ENCODE peak calls at places on chromosomes 4 and X, in four cellular contexts. One of them, this sample, is unnamed.

GRCh38 chr4:78612398-78613005 is 60.9 kb downstream of the ANXA3 start:
- DNase-seq in IMR-90: peak
- DNase-seq in tibial nerve: no peak
- DNase-seq in lower lobe of right lung: no peak
- DNase-seq in this sample: no peak

GRCh38 chr4:162201673-162202072 is 37.9 kb upstream of the FSTL5 start:
- DNase-seq in lower lobe of right lung: no peak
- DNase-seq in tibial nerve: no peak
- DNase-seq in IMR-90: no peak
- DNase-seq in this sample: no peak

GRCh38 chr4:173153445-173153844 is 15.2 kb upstream of the GALNT7 start:
- DNase-seq in lower lobe of right lung: no peak
- DNase-seq in IMR-90: no peak
- DNase-seq in tibial nerve: no peak
- DNase-seq in this sample: no peak

GRCh38 chr4:96429657-96430056 is 589.8 kb downstream of the PDHA2 start:
- DNase-seq in lower lobe of right lung: no peak
- DNase-seq in tibial nerve: no peak
- DNase-seq in IMR-90: no peak
- DNase-seq in this sample: no peak

GRCh38 chr4:26181616-26182015 is 139.2 kb upstream of the RBPJ start:
- DNase-seq in IMR-90: peak
- DNase-seq in tibial nerve: no peak
- DNase-seq in lower lobe of right lung: no peak
- DNase-seq in this sample: no peak

GRCh38 chrX:102840871-102841705 is 96.0 kb upstream of the RAB40AL start:
- DNase-seq in lower lobe of right lung: no peak
- DNase-seq in IMR-90: peak
- DNase-seq in tibial nerve: no peak
- DNase-seq in this sample: no peak

GRCh38 chrX:37989304-37989703 is 17.0 kb upstream of the SYTL5 start:
- DNase-seq in tibial nerve: no peak
- DNase-seq in IMR-90: no peak
- DNase-seq in lower lobe of right lung: no peak
- DNase-seq in this sample: no peak

GRCh38 chrX:110713666-110714065 is 82.0 kb downstream of the CHRDL1 start:
- DNase-seq in tibial nerve: no peak
- DNase-seq in IMR-90: no peak
- DNase-seq in lower lobe of right lung: no peak
- DNase-seq in this sample: no peak

GRCh38 chr4:63349674-63350025 is 1059.6 kb downstream of the TECRL start:
- DNase-seq in lower lobe of right lung: peak
- DNase-seq in IMR-90: no peak
- DNase-seq in tibial nerve: no peak
- DNase-seq in this sample: no peak

GRCh38 chrX:123173833-123174232 is 10.2 kb upstream of the GRIA3 start:
- DNase-seq in tibial nerve: no peak
- DNase-seq in IMR-90: no peak
- DNase-seq in lower lobe of right lung: no peak
- DNase-seq in this sample: no peak

GRCh38 chr4:97720869-97721432 is 422.3 kb downstream of the STPG2 start:
- DNase-seq in IMR-90: no peak
- DNase-seq in tibial nerve: no peak
- DNase-seq in lower lobe of right lung: no peak
- DNase-seq in this sample: no peak

GRCh38 chr4:169372791-169373190 is 102.0 kb upstream of the SH3RF1 start:
- DNase-seq in tibial nerve: no peak
- DNase-seq in lower lobe of right lung: no peak
- DNase-seq in IMR-90: no peak
- DNase-seq in this sample: no peak

GRCh38 chr4:8736083-8736825 is 135.4 kb downstream of the HMX1 start:
- DNase-seq in tibial nerve: no peak
- DNase-seq in lower lobe of right lung: no peak
- DNase-seq in IMR-90: no peak
- DNase-seq in this sample: no peak

GRCh38 chr4:139838811-139839210 is 173.2 kb downstream of the MGST2 start:
- DNase-seq in tibial nerve: no peak
- DNase-seq in lower lobe of right lung: no peak
- DNase-seq in IMR-90: peak
- DNase-seq in this sample: no peak

GRCh38 chr4:151315212-151315886 is 10.1 kb downstream of the SH3D19 start:
- DNase-seq in IMR-90: no peak
- DNase-seq in lower lobe of right lung: no peak
- DNase-seq in tibial nerve: no peak
- DNase-seq in this sample: no peak

GRCh38 chr4:90025248-90025647 is 101.9 kb upstream of the CCSER1 start:
- DNase-seq in tibial nerve: no peak
- DNase-seq in IMR-90: peak
- DNase-seq in lower lobe of right lung: no peak
- DNase-seq in this sample: no peak

GRCh38 chr4:180197471-180197870 is 2045.7 kb upstream of the TENM3 start:
- DNase-seq in IMR-90: no peak
- DNase-seq in lower lobe of right lung: no peak
- DNase-seq in tibial nerve: no peak
- DNase-seq in this sample: no peak

GRCh38 chr4:3311489-3312171 is 18.8 kb downstream of the RGS12 start:
- DNase-seq in tibial nerve: no peak
- DNase-seq in lower lobe of right lung: no peak
- DNase-seq in IMR-90: peak
- DNase-seq in this sample: peak

GRCh38 chr4:102503301-102503746 is 2.2 kb downstream of the NFKB1 start:
- DNase-seq in lower lobe of right lung: no peak
- DNase-seq in tibial nerve: no peak
- DNase-seq in IMR-90: no peak
- DNase-seq in this sample: no peak

GRCh38 chr4:63528592-63528991 is 880.7 kb downstream of the TECRL start:
- DNase-seq in tibial nerve: no peak
- DNase-seq in lower lobe of right lung: no peak
- DNase-seq in IMR-90: no peak
- DNase-seq in this sample: no peak

GRCh38 chrX:14351889-14352288 is 177.4 kb upstream of the GLRA2 start:
- DNase-seq in lower lobe of right lung: no peak
- DNase-seq in IMR-90: no peak
- DNase-seq in tibial nerve: no peak
- DNase-seq in this sample: no peak

GRCh38 chr4:18042754-18043153 is 21.2 kb upstream of the LCORL start:
- DNase-seq in IMR-90: no peak
- DNase-seq in tibial nerve: no peak
- DNase-seq in lower lobe of right lung: no peak
- DNase-seq in this sample: no peak

GRCh38 chr4:107037188-107037587 is 1.1 kb upstream of the DKK2 start:
- DNase-seq in tibial nerve: peak
- DNase-seq in lower lobe of right lung: peak
- DNase-seq in IMR-90: peak
- DNase-seq in this sample: no peak

GRCh38 chrX:1035206-1035605 is 177.2 kb downstream of the CRLF2 start:
- DNase-seq in lower lobe of right lung: no peak
- DNase-seq in IMR-90: no peak
- DNase-seq in tibial nerve: no peak
- DNase-seq in this sample: no peak

GRCh38 chrX:107831071-107831470 is 5.4 kb downstream of the MID2 start:
- DNase-seq in lower lobe of right lung: no peak
- DNase-seq in IMR-90: no peak
- DNase-seq in tibial nerve: no peak
- DNase-seq in this sample: no peak

GRCh38 chr4:61312526-61312925 is 112.4 kb downstream of the ADGRL3 start:
- DNase-seq in tibial nerve: no peak
- DNase-seq in lower lobe of right lung: no peak
- DNase-seq in IMR-90: peak
- DNase-seq in this sample: no peak

GRCh38 chr4:152223600-152223999 is 312.3 kb downstream of the FBXW7 start:
- DNase-seq in tibial nerve: no peak
- DNase-seq in IMR-90: no peak
- DNase-seq in lower lobe of right lung: no peak
- DNase-seq in this sample: no peak

GRCh38 chrX:140710710-140711109 is 1.2 kb downstream of the LINC00632 start:
- DNase-seq in tibial nerve: no peak
- DNase-seq in lower lobe of right lung: no peak
- DNase-seq in IMR-90: no peak
- DNase-seq in this sample: no peak

GRCh38 chr4:6905501-6905900 is 4.1 kb upstream of the TBC1D14 start:
- DNase-seq in lower lobe of right lung: no peak
- DNase-seq in tibial nerve: no peak
- DNase-seq in IMR-90: no peak
- DNase-seq in this sample: peak

GRCh38 chr4:185782523-185782922 is 29.5 kb downstream of the SORBS2 start:
- DNase-seq in tibial nerve: no peak
- DNase-seq in IMR-90: peak
- DNase-seq in lower lobe of right lung: no peak
- DNase-seq in this sample: no peak

DNA sequence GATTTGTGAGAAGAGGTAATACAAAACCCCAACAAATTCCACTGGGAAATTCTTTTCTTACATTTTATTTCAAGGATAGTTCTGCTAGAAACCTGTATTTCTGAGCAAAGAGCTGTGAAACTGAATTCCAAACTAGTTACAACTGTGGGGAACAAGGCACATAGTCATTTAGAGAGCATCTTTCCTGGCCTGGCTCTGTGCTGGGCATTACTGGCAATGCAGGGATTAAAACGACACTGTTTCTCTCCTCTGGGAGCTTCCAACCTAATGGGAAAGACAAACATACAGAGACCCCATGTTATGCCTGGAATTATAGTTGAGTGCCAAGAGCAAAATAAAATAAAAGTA is 36.5 kb downstream of the SUPT20HL1 start:
- DNase-seq in IMR-90: no peak
- DNase-seq in tibial nerve: no peak
- DNase-seq in lower lobe of right lung: no peak
- DNase-seq in this sample: no peak
- H3K27ac ChIP-seq in IMR-90: no peak
- H3K27ac ChIP-seq in tibial nerve: no peak
- H3K27ac ChIP-seq in lower lobe of right lung: no peak
- H3K27ac ChIP-seq in this sample: no peak

DNA sequence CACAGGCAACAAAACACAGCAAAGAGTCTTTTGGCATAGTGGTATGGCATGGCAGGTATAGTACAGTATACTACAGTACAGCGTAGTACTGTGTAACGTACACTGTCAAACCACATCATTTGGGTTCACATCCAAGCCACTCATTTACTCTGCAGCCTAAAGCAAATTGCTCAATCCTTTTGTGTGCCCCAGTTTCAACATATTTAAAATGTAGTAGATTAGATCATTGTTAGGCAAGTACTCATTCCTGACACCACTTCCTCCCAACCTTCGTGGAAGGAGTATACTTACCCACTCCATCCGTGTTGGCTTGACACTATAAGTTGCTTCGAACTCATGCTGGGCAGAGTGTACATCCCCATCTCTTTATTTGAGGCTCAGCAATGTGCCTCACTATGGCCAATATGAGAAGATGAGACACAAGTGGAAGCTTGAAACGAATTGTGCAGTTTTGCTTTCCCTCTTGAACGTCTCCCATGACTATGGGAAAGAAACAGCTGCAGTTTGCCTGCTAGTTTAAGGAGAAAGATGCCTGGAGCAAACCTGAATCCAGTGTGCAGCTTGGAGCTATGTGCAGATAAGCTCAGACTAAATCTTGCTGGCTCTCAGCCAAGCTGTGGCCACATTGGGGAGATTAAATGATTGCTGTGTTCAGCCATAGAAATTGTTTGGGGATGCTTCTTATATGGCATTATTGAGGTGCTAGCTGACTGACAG is 85.7 kb upstream of the TBL1X start:
- DNase-seq in IMR-90: peak
- DNase-seq in tibial nerve: no peak
- DNase-seq in lower lobe of right lung: no peak
- DNase-seq in this sample: no peak
- H3K27ac ChIP-seq in IMR-90: no peak
- H3K27ac ChIP-seq in tibial nerve: no peak
- H3K27ac ChIP-seq in lower lobe of right lung: no peak
- H3K27ac ChIP-seq in this sample: no peak

GRCh38 chr4:94634266-94634665 is 123.5 kb upstream of the BMPR1B start:
- DNase-seq in tibial nerve: no peak
- DNase-seq in IMR-90: peak
- DNase-seq in lower lobe of right lung: no peak
- DNase-seq in this sample: no peak
- H3K27ac ChIP-seq in tibial nerve: no peak
- H3K27ac ChIP-seq in IMR-90: no peak
- H3K27ac ChIP-seq in lower lobe of right lung: no peak
- H3K27ac ChIP-seq in this sample: no peak

DNA sequence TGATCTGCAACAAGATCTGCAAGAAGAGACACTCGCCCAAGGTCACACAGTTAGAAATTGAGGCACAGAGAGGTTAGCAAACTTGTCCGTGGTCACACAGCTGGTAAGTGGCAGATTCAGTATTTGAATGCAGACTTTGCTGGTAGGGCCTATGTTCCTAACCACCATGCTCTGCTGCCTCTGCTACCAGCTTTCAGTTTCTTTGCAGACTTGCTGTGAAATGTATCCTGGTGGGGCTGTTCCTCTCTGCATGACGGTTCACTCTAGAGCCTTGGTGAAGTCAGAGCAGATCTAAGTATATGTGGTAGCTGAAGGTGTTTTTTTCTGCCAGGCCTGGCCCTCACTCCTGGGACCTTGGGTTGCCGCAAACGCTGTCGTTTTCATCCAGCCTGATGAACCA is 87.1 kb downstream of the BEND2 start:
- DNase-seq in tibial nerve: no peak
- DNase-seq in IMR-90: no peak
- DNase-seq in lower lobe of right lung: no peak
- DNase-seq in this sample: no peak
- H3K27ac ChIP-seq in tibial nerve: no peak
- H3K27ac ChIP-seq in IMR-90: no peak
- H3K27ac ChIP-seq in lower lobe of right lung: no peak
- H3K27ac ChIP-seq in this sample: no peak

GRCh38 chr4:48331577-48332340 is 9.6 kb upstream of the SLAIN2 start:
- DNase-seq in IMR-90: peak
- DNase-seq in lower lobe of right lung: no peak
- DNase-seq in tibial nerve: no peak
- DNase-seq in this sample: no peak
- H3K27ac ChIP-seq in IMR-90: no peak
- H3K27ac ChIP-seq in lower lobe of right lung: no peak
- H3K27ac ChIP-seq in tibial nerve: peak
- H3K27ac ChIP-seq in this sample: no peak

This sample was measured in stomach.